ENCODE peak calls at places on chromosomes 12 and 14, in six cellular contexts. S is Calu3, K is nephron progenitor cell, T is HCT116, P is Peyer's patch, W is tibial artery. M is an unnamed sample.

GRCh38 chr12:121388421-121388981 is 11.4 kb upstream of the RNF34 start:
- DNase-seq in W (no peak), T (no peak), K (no peak), S (peak), P (no peak), M (no peak)

GRCh38 chr14:76904100-76904739 is 78.0 kb downstream of the LRRC74A start:
- DNase-seq in K (no peak), T (no peak), S (no peak), W (peak), P (peak), M (no peak)

GRCh38 chr14:25833341-25834121 is 764.3 kb downstream of the NOVA1 start:
- DNase-seq in K (peak), T (no peak), W (no peak), P (no peak), S (no peak), M (no peak)

GRCh38 chr12:50988051-50988450 is 35.7 kb downstream of the HIGD1C start:
- DNase-seq in S (no peak), T (no peak), W (no peak), P (no peak), K (no peak), M (no peak)

GRCh38 chr12:131990066-131990979 is 40.6 kb downstream of the EP400 start:
- DNase-seq in K (no peak), P (peak), W (no peak), T (no peak), S (no peak), M (no peak)

GRCh38 chr12:109797905-109798669 is 35.1 kb downstream of the TRPV4 start:
- DNase-seq in K (no peak), S (peak), T (no peak), W (no peak), P (no peak), M (no peak)

GRCh38 chr14:64755661-64756265 is 51.5 kb downstream of the PLEKHG3 start:
- DNase-seq in T (no peak), K (no peak), W (no peak), S (no peak), P (peak), M (no peak)

GRCh38 chr14:100573009-100573756 is 14.0 kb downstream of the BEGAIN start:
- DNase-seq in T (no peak), S (no peak), W (no peak), K (no peak), P (no peak), M (no peak)

DNA sequence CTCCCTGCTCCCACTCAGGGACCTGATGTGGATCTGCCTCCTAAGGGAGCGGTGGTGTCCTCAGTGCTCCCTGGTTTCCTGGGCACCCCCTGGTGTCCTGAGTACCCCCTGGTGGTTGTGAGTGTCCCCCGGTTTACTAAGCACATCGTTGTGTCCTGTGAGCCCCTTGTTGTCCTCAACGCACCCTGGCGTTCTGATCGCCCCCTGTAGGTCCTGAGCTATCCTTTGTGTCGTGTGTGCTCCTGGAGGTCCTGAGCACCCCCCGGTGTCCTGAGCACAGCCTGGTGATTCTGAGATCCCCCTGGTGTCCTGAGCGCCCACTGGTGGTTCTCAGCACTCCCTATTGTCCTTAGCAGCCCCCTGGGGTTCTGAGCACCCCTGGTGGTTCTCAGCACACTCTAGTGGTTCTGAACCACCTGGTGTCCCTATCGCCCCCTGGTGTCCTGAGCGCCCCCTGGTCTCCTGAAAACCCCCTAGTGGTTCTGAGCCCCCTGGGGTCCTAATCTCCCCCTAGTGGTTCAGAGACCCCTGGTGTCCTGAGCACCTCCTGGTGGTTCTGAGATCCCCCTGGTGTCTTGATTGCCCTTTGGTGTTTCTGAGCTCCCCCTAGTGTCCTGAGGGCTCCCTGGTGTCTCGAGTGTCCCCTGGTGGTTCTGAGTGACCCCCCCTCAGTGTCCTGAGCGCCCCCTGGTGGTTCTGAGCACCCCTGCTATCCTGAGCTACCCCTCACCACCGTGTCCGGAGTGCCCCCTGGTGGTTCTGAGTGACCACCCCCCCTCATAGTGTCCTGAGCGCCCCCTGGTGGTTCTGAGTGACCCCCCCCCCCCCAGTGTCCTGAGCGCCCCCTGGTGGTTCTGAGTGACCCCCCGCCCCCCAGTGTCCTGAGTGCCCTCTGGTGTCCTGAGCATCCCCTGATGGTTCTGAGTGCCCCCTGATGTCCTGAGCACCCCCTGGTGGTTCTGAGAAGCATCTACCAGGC is 615.1 kb downstream of the TMEM121 start:
- DNase-seq in P (no peak), K (no peak), W (no peak), S (no peak), T (no peak), M (peak)
- TF ChIP-seq CTCF in P (no peak), K (no peak), W (no peak), S (no peak), T (peak), M (no peak)

DNA sequence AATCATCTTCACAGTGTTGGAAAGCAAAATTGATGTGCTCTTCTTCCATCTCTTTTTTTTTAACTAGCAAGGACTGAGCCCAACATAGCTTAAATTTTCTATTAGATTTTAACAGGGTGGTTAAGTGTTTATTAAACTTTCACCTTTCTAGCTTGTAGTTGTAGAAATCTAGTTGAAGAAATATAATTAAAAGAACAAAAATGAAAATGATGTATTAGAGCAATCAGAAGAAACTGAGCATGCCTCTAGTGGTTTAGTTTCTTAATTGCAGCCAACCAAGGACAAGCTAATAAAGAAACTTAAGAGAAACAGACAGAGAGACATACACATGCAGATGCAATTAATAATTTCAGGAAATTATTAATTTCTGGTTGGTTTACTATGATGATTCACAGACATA is 673.0 kb upstream of the LMO3 start:
- DNase-seq in S (no peak), P (no peak), K (no peak), W (no peak), T (no peak), M (no peak)
- TF ChIP-seq CTCF in S (no peak), P (no peak), K (peak), W (no peak), T (peak), M (no peak)

GRCh38 chr12:7060353-7060954 is at the start of gene C1S:
- DNase-seq in T (no peak), K (peak), W (peak), P (peak), S (peak), M (no peak)
- TF ChIP-seq CTCF in T (peak), K (peak), W (peak), P (no peak), S (peak), M (no peak)

GRCh38 chr14:50402965-50403364 is 6.3 kb upstream of the CDKL1 start:
- DNase-seq in K (no peak), S (no peak), P (no peak), W (no peak), T (no peak), M (no peak)

GRCh38 chr14:50397461-50398196 is 948 bp upstream of the CDKL1 start:
- DNase-seq in S (peak), P (peak), W (no peak), T (no peak), K (no peak), M (no peak)

GRCh38 chr14:50396636-50397460 is at the start of gene CDKL1:
- DNase-seq in S (peak), W (peak), P (peak), K (peak), T (no peak), M (peak)

GRCh38 chr14:50400461-50400860 is 3.8 kb upstream of the CDKL1 start:
- DNase-seq in S (no peak), W (no peak), P (no peak), K (no peak), T (no peak), M (no peak)

DNA sequence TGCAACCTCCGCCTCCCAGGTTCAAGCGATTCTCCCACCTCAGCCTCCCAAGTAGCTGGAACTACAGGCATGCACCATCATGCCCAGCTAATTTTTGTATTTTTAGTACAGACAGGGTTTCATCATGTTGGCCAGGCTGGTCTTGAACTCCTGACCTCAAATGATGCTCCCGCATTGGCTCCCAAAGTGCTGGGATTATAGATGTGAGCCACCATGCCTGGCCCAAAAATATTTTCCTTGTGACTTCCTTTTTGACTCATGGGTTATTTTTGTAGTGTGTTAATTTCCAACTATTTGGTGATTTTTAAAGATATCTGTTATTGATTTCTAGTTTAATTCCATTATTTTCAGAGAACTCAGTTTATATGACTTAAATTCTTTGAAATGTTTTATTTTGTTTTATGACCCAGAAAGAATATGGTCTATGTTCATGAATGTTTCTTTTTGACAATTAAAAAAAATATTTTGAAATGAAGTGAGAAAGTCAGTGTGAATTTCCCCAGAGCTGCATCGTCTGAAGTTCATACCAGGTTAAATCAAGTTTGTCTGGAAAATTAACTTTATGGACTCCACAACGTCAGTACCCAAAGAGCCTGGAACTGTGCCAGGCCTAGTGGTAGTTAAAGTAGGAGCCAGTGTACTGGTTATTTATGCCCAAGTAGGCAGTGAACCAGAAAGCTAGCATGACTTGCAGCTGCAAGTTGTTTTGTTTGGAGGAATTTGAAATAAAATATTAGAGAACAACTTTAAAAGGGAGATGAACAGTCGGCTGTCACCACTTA is 2.8 kb upstream of the CDKL1 start:
- DNase-seq in T (peak), W (peak), K (no peak), S (peak), P (peak), M (no peak)
- TF ChIP-seq CTCF in T (no peak), W (no peak), K (no peak), S (no peak), P (no peak), M (no peak)

DNA sequence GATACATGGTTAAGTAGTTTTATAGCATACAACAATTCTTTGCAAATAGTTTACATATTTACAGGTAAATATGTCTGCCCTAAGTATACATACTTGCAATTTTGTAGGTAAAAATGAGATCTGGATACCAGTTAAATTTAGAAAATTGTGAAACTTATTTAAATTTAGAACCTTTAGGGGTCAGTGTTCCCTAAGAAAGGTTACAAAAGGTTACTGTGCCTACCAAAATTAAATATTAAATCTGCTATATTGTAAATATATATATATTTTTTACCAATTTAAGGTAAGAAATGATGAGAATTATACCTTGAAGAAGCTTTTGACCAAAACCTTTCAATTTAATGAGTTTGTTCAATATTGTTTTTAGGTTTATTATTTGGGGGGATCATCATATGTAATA is 54.0 kb downstream of the MIPOL1 start:
- DNase-seq in W (no peak), P (no peak), K (no peak), S (no peak), T (no peak), M (no peak)
- TF ChIP-seq CTCF in W (no peak), P (no peak), K (no peak), S (peak), T (no peak), M (no peak)

GRCh38 chr14:55053500-55053899 is 2.1 kb downstream of the MAPK1IP1L start:
- DNase-seq in P (no peak), K (no peak), S (no peak), T (no peak), W (no peak), M (no peak)
- TF ChIP-seq CTCF in P (no peak), K (no peak), S (no peak), T (no peak), W (no peak), M (no peak)

GRCh38 chr12:12713932-12714275 is 3.3 kb upstream of the CDKN1B start:
- DNase-seq in K (no peak), P (no peak), S (no peak), W (no peak), T (no peak), M (no peak)

GRCh38 chr12:12715459-12716150 is 1.6 kb upstream of the CDKN1B start:
- DNase-seq in T (no peak), S (no peak), W (no peak), P (peak), K (no peak), M (no peak)

GRCh38 chr12:12715128-12715458 is 2.1 kb upstream of the CDKN1B start:
- DNase-seq in W (no peak), P (no peak), T (no peak), K (no peak), S (no peak), M (no peak)

GRCh38 chr12:12716151-12716844 is 870 bp upstream of the CDKN1B start:
- DNase-seq in P (peak), K (no peak), T (no peak), S (no peak), W (no peak), M (no peak)

DNA sequence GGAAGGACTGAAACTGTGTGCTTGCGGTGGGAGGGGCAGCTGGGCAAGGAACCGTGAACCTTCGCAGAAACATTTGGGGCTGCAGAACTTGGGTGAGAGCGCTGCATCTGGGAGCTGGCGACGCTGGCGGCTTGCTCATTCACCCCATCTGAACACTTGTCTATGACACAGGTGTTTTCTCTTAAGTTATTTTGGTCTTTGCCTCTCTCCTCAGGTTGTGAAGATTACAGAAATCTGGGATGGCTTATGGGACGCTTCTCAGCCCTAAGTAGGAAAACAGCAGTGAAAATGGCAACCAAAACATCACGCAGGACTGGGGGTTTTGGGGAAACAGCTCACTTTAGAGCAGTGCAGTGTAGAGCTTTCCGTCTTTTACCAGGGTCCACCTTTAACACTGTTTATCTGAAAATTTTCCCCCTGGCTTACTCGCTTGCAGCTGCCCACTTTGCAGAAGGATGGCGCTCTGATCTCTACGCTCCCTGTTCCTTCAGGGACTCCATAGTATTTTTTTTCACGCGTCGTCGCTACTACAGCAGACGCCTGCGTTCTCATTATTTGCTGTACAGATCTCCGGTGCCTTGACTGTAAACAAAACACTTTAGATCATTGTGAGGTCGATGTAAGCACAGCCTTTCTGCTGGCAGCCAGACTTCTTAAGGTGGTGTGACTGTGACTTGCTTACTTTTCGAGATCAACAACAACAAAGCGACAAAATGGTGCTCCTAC is 2.7 kb upstream of the CDKN1B start:
- DNase-seq in T (no peak), W (no peak), K (peak), S (peak), P (peak), M (no peak)
- TF ChIP-seq CTCF in T (peak), W (no peak), K (no peak), S (no peak), P (no peak), M (peak)

GRCh38 chr12:97912943-97913342 is 450.3 kb downstream of the RMST start:
- DNase-seq in K (no peak), W (peak), P (no peak), T (no peak), S (peak), M (no peak)
- TF ChIP-seq CTCF in K (no peak), W (no peak), P (no peak), T (no peak), S (no peak), M (no peak)

GRCh38 chr12:56315256-56315625 is 547 bp downstream of the CNPY2 start:
- DNase-seq in S (no peak), K (peak), P (no peak), W (no peak), T (no peak), M (peak)

GRCh38 chr12:56321027-56321426 is 5.2 kb upstream of the CNPY2 start:
- DNase-seq in P (no peak), K (no peak), T (no peak), S (no peak), W (no peak), M (no peak)

GRCh38 chr12:56317675-56318074 is 1.9 kb upstream of the CNPY2 start:
- DNase-seq in S (no peak), P (no peak), K (no peak), W (no peak), T (no peak), M (no peak)

GRCh38 chr12:56311003-56311402 is 4.8 kb downstream of the CNPY2 start:
- DNase-seq in S (no peak), T (no peak), K (no peak), W (no peak), P (no peak), M (no peak)

GRCh38 chr12:56315626-56316473 is at the start of gene CNPY2:
- DNase-seq in S (peak), T (peak), W (peak), P (peak), K (peak), M (peak)
- TF ChIP-seq CTCF in S (no peak), T (no peak), W (no peak), P (peak), K (no peak), M (peak)

M was measured in GM13976.